ENCODE peak calls at places on chromosomes 3 and 15, in eight cellular contexts. H, J, O, V, N, Y, Z and I are unnamed samples.

GRCh38 chr3:197350446-197350845 is 52.0 kb upstream of the DLG1 start:
- DNase-seq in H (no peak), J (no peak), O (no peak), V (no peak), N (no peak), Y (no peak), Z (no peak), I (no peak)

GRCh38 chr15:51401872-51402517 is 60.5 kb downstream of the GLDN start:
- DNase-seq in H (peak), J (peak), O (peak), V (no peak), N (peak), Y (peak), Z (no peak), I (peak)

GRCh38 chr15:93895976-93896770 is 335.2 kb upstream of the MCTP2 start:
- DNase-seq in H (no peak), J (no peak), O (no peak), V (no peak), N (no peak), Y (no peak), Z (peak), I (no peak)

GRCh38 chr3:58948018-58948417 is 101.8 kb downstream of the CFAP20DC start:
- DNase-seq in H (no peak), J (no peak), O (no peak), V (no peak), N (no peak), Y (no peak), Z (no peak), I (no peak)

GRCh38 chr3:170421147-170421641 is 2.5 kb downstream of the CLDN11 start:
- DNase-seq in H (no peak), J (peak), O (peak), V (peak), N (no peak), Y (no peak), Z (peak), I (no peak)

GRCh38 chr3:122030381-122031122 is 8.5 kb upstream of the ILDR1 start:
- DNase-seq in H (peak), J (peak), O (no peak), V (no peak), N (no peak), Y (no peak), Z (no peak), I (no peak)

GRCh38 chr3:30286007-30286669 is 320.3 kb upstream of the TGFBR2 start:
- DNase-seq in H (peak), J (peak), O (peak), V (peak), N (no peak), Y (peak), Z (peak), I (no peak)

GRCh38 chr3:184295771-184296170 is 3.3 kb upstream of the PSMD2 start:
- DNase-seq in H (no peak), J (no peak), O (no peak), V (no peak), N (no peak), Y (no peak), Z (no peak), I (no peak)

GRCh38 chr3:105944721-105945120 is 75.9 kb upstream of the CBLB start:
- DNase-seq in H (no peak), J (peak), O (no peak), V (no peak), N (no peak), Y (no peak), Z (no peak), I (no peak)

GRCh38 chr3:115876860-115877646 is 253.7 kb downstream of the GAP43 start:
- DNase-seq in H (peak), J (peak), O (no peak), V (no peak), N (no peak), Y (no peak), Z (no peak), I (no peak)
- H3K27ac ChIP-seq in H (peak), J (no peak), O (no peak), V (no peak), N (no peak), Y (no peak), Z (no peak), I (no peak)

GRCh38 chr3:115804200-115804599 is 180.9 kb downstream of the GAP43 start:
- DNase-seq in H (no peak), J (no peak), O (no peak), V (no peak), N (no peak), Y (no peak), Z (no peak), I (no peak)
- H3K27ac ChIP-seq in H (no peak), J (peak), O (no peak), V (no peak), N (no peak), Y (no peak), Z (no peak), I (no peak)

DNA sequence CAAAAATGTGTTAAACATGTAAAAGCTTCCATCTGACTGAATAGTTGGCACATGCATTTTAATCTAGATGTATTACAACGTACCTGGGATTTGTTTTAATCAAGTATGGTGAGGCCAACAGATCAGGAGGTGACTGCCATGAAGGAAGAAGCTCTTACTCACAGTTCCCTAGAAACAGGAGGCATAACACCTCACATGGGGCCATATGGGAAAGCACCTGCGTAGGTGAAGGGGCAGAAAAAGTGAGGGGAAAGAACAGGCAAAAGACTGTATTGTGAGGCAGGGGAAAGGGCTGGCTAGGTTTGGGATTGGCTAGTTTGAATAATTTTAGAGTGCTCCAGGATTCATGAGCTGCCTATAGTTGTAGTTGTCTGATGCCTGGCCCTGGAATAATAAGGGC is 9.6 kb downstream of the SQOR start:
- DNase-seq in H (no peak), J (no peak), O (no peak), V (no peak), N (no peak), Y (no peak), Z (no peak), I (no peak)
- H3K27ac ChIP-seq in H (no peak), J (no peak), O (no peak), V (no peak), N (no peak), Y (peak), Z (no peak), I (no peak)

DNA sequence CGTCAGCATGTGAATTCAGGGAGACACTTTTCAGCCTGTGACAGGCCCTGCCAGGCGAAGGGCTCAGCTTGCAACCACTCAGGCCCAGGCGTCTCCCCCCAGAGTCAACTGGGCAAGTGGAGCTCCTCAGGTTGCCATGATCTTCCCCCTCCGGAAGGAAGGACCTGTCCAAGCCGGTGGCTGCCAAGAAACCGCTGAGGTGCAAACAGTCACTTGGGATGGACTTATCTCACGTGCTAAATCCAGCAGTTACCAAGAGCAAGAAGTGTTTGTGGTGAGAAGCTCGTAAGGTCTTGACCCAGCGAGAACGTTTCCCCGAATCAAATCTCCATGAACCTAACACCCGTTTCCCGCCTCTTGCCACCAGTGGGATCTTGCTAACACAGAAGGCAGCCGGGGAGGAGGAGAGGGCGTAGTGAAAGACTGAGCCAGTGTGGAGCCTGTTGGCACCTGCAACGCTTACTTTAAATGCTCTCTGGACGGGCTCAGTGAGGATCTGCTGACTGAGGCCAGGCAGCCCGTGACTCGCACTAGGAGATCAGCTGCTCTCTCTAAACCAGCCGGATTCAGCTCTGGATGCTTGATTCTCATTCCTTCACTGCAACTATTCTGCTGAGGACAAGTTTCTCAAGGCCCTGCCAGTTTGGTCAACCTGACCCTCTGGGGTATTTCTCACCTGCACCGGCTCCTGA is 39.0 kb downstream of the IQSEC1 start:
- DNase-seq in H (no peak), J (no peak), O (no peak), V (no peak), N (no peak), Y (no peak), Z (no peak), I (no peak)
- H3K27ac ChIP-seq in H (no peak), J (no peak), O (no peak), V (no peak), N (no peak), Y (no peak), Z (no peak), I (no peak)

DNA sequence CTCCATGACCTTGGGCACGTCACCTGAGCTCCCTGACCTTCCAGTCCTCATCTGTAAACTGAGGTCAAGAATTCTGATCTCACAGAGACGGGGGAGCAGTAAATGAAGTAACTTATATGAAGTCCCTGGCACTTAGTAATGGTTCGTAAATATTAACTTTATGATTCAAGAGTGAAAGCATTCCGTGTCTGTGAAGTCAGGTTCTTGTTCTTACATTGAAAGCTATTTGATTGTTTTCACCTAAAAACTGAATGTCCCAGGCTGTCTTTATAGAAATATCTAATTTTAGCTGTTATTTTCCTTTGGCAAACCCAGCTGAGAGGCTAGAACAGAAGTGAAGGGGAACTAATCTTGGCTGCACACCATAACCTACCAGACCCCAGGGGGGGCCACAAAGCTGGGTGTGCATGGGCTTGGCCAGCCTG is 84.5 kb downstream of the CHSY1 start:
- DNase-seq in H (no peak), J (no peak), O (no peak), V (no peak), N (no peak), Y (peak), Z (no peak), I (no peak)
- H3K27ac ChIP-seq in H (peak), J (peak), O (peak), V (peak), N (no peak), Y (peak), Z (peak), I (no peak)

GRCh38 chr3:141242722-141243092 is 11.1 kb downstream of the PXYLP1 start:
- DNase-seq in H (no peak), J (no peak), O (no peak), V (no peak), N (no peak), Y (no peak), Z (no peak), I (no peak)

GRCh38 chr3:141239551-141240281 is 8.1 kb downstream of the PXYLP1 start:
- DNase-seq in H (no peak), J (no peak), O (no peak), V (no peak), N (no peak), Y (no peak), Z (no peak), I (no peak)

GRCh38 chr3:141240290-141241247 is 8.9 kb downstream of the PXYLP1 start:
- DNase-seq in H (peak), J (peak), O (no peak), V (no peak), N (no peak), Y (no peak), Z (no peak), I (no peak)

GRCh38 chr3:141242035-141242721 is 10.6 kb downstream of the PXYLP1 start:
- DNase-seq in H (no peak), J (peak), O (no peak), V (no peak), N (no peak), Y (no peak), Z (no peak), I (peak)

GRCh38 chr3:141241248-141242034 is 9.8 kb downstream of the PXYLP1 start:
- DNase-seq in H (no peak), J (peak), O (peak), V (no peak), N (no peak), Y (no peak), Z (peak), I (peak)
- H3K27ac ChIP-seq in H (no peak), J (peak), O (peak), V (no peak), N (no peak), Y (no peak), Z (no peak), I (no peak)

GRCh38 chr3:115725800-115726199 is 102.5 kb downstream of the GAP43 start:
- DNase-seq in H (no peak), J (no peak), O (no peak), V (no peak), N (no peak), Y (no peak), Z (no peak), I (no peak)
- H3K27ac ChIP-seq in H (no peak), J (no peak), O (no peak), V (no peak), N (no peak), Y (no peak), Z (no peak), I (no peak)